ENCODE peak calls at places on chromosomes 12 and 14, in four cellular contexts. Y is left cardiac atrium, S is fibroblast of mammary gland, C is neuronal stem cell. E is an unnamed sample.

GRCh38 chr14:67426161-67426560 is 14.2 kb upstream of the PLEK2 start:
- DNase-seq in Y (no peak), S (no peak), C (no peak), E (no peak)

GRCh38 chr12:46533723-46534122 is 161.2 kb upstream of the SLC38A2 start:
- DNase-seq in Y (no peak), S (no peak), C (no peak), E (no peak)

GRCh38 chr12:91986084-91986483 is 159.6 kb downstream of the BTG1 start:
- DNase-seq in S (no peak), Y (no peak), C (peak), E (no peak)

GRCh38 chr12:49138587-49138986 is 7.4 kb upstream of the TUBA1B start:
- DNase-seq in C (no peak), S (no peak), Y (no peak), E (no peak)

GRCh38 chr14:52911904-52912303 is 38.9 kb downstream of the FERMT2 start:
- DNase-seq in C (no peak), Y (no peak), S (no peak), E (no peak)

GRCh38 chr14:75952489-75952888 is 29.3 kb downstream of the TGFB3 start:
- DNase-seq in S (no peak), Y (no peak), C (no peak), E (no peak)

GRCh38 chr12:100017056-100017455 is 32.3 kb upstream of the ANKS1B start:
- DNase-seq in S (no peak), Y (no peak), C (no peak), E (no peak)

GRCh38 chr12:14694145-14694544 is 2.3 kb downstream of the GUCY2C start:
- DNase-seq in Y (no peak), S (no peak), C (no peak), E (no peak)

GRCh38 chr12:14366211-14366762 is 805 bp downstream of the ATF7IP start:
- DNase-seq in Y (no peak), C (no peak), S (peak), E (no peak)